ENCODE peak calls at places on chromosomes 1 and 21, in four cellular contexts. G is heart left ventricle, N is Peyer's patch, E is GM12878. K is an unnamed sample.

GRCh38 chr1:214547747-214548146 is 3.7 kb downstream of the PTPN14 start:
- DNase-seq in G (no peak), N (no peak), E (no peak), K (no peak)

GRCh38 chr1:107432108-107432507 is 291.3 kb downstream of the NTNG1 start:
- DNase-seq in G (no peak), N (no peak), E (peak; percentile 38), K (no peak)

GRCh38 chr1:46159516-46159915 is 15.4 kb upstream of the TSPAN1 start:
- DNase-seq in G (no peak), N (peak; percentile 5), E (no peak), K (no peak)

GRCh38 chr21:27329255-27329851 is 362.5 kb upstream of the ADAMTS5 start:
- DNase-seq in G (no peak), N (peak; percentile 46), E (no peak), K (no peak)

GRCh38 chr1:23546897-23547596 is 12.3 kb downstream of the ID3 start:
- DNase-seq in G (no peak), N (no peak), E (no peak), K (no peak)

GRCh38 chr21:33949516-33950424 is 34.2 kb upstream of the ATP5PO start:
- DNase-seq in G (no peak), N (no peak), E (peak; percentile 76), K (no peak)

GRCh38 chr1:112964347-112964746 is 8.4 kb upstream of the SLC16A1 start:
- DNase-seq in G (no peak), N (no peak), E (no peak), K (no peak)

GRCh38 chr1:220189750-220190347 is 82.4 kb downstream of the RAB3GAP2 start:
- DNase-seq in G (no peak), N (no peak), E (no peak), K (no peak)

GRCh38 chr1:117162806-117163205 is 41.3 kb upstream of the TRIM45 start:
- DNase-seq in G (no peak), N (no peak), E (no peak), K (no peak)

GRCh38 chr1:7519181-7519860 is 251.8 kb upstream of the VAMP3 start:
- DNase-seq in G (no peak), N (no peak), E (no peak), K (no peak)

GRCh38 chr21:39020751-39021474 is 162.3 kb downstream of the PSMG1 start:
- DNase-seq in G (no peak), N (peak; percentile 70), E (no peak), K (peak; percentile 39)

GRCh38 chr1:147078606-147079399 is 93.5 kb downstream of the PRKAB2 start:
- DNase-seq in G (no peak), N (no peak), E (no peak), K (no peak)

GRCh38 chr1:173255214-173255813 is 48.2 kb upstream of the TNFSF4 start:
- DNase-seq in G (no peak), N (no peak), E (peak; percentile 16), K (no peak)

GRCh38 chr1:85200367-85200869 is 398 bp downstream of the SYDE2 start:
- DNase-seq in G (peak; percentile 36), N (peak; percentile 68), E (no peak), K (peak; percentile 46)

GRCh38 chr1:115879977-115880376 is 39.1 kb upstream of the NHLH2 start:
- DNase-seq in G (no peak), N (no peak), E (no peak), K (no peak)

GRCh38 chr1:202287196-202287595 is 54.5 kb downstream of the UBE2T start:
- DNase-seq in G (no peak), N (no peak), E (no peak), K (no peak)

GRCh38 chr1:91651671-91652071 is 151.0 kb downstream of the CDC7 start:
- DNase-seq in G (peak; percentile 70), N (no peak), E (no peak), K (peak; percentile 29)

GRCh38 chr1:208069317-208069716 is 158.4 kb upstream of the CD34 start:
- DNase-seq in G (no peak), N (no peak), E (no peak), K (no peak)

GRCh38 chr1:87449348-87449963 is 120.8 kb downstream of the LMO4 start:
- DNase-seq in G (peak; percentile 77), N (peak; percentile 68), E (peak; percentile 98), K (peak; percentile 70)

GRCh38 chr1:164557270-164557669 is 1.7 kb upstream of the PBX1 start:
- DNase-seq in G (no peak), N (no peak), E (no peak), K (no peak)

GRCh38 chr1:166902279-166902678 is 26.2 kb upstream of the TADA1 start:
- DNase-seq in G (no peak), N (no peak), E (no peak), K (no peak)

GRCh38 chr1:185193756-185194155 is 36.8 kb downstream of the SWT1 start:
- DNase-seq in G (no peak), N (no peak), E (no peak), K (no peak)

GRCh38 chr21:28818663-28819278 is 173.9 kb downstream of the LTN1 start:
- DNase-seq in G (no peak), N (no peak), E (no peak), K (no peak)

GRCh38 chr1:156391145-156391677 is 22.2 kb downstream of the RHBG start:
- DNase-seq in G (no peak), N (no peak), E (no peak), K (no peak)

GRCh38 chr1:62796151-62796680 is 12.3 kb downstream of the ATG4C start:
- DNase-seq in G (no peak), N (no peak), E (no peak), K (no peak)

GRCh38 chr1:156163712-156164464 is 10.5 kb downstream of the SEMA4A start:
- DNase-seq in G (no peak), N (no peak), E (no peak), K (no peak)

GRCh38 chr21:20330652-20331051 is 667.6 kb upstream of the NCAM2 start:
- DNase-seq in G (no peak), N (no peak), E (no peak), K (no peak)

GRCh38 chr1:106773206-106773605 is 283.3 kb upstream of the PRMT6 start:
- DNase-seq in G (no peak), N (no peak), E (no peak), K (no peak)

GRCh38 chr1:114820392-114820791 is 34.3 kb upstream of the SYCP1 start:
- DNase-seq in G (no peak), N (no peak), E (no peak), K (no peak)

GRCh38 chr1:230112131-230112701 is 45.2 kb downstream of the GALNT2 start:
- DNase-seq in G (no peak), N (no peak), E (no peak), K (no peak)

DNA sequence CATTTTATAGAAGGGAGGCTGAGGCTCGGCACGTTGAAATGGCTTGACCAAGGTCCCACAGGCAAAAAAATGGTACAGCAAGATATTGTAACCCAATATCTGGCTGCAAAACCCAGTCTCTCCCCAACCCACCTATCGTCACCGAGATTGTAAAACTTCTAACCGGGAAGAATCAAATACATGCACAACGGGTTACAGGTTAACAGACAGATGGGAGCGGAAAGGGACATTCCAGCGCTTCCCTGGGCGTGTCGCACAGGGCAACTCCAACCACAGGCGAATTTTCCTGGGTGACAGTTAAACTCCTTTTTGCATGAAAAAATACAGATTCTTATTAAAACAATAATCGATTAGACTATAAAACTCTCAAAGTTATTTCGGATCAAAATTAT is 31.8 kb upstream of the JUN start:
- DNase-seq in G (no peak), N (peak; percentile 78), E (no peak), K (peak; percentile 77)
- TF ChIP-seq POLR2A in G (no peak), N (no peak), E (no peak), K (no peak)

GRCh38 chr1:235068155-235069121 is 60.2 kb downstream of the TOMM20 start:
- DNase-seq in G (no peak), N (peak; percentile 75), E (no peak), K (no peak)
- TF ChIP-seq POLR2A in G (no peak), N (peak; percentile 27), E (no peak), K (no peak)

GRCh38 chr21:42771503-42771805 is 107.9 kb downstream of the WDR4 start:
- DNase-seq in G (no peak), N (no peak), E (no peak), K (no peak)

GRCh38 chr21:42777064-42777756 is 102.1 kb downstream of the WDR4 start:
- DNase-seq in G (no peak), N (no peak), E (peak; percentile 5), K (no peak)

GRCh38 chr21:42777757-42778344 is 101.5 kb downstream of the WDR4 start:
- DNase-seq in G (no peak), N (peak; percentile 77), E (peak; percentile 8), K (no peak)

GRCh38 chr21:42775891-42776290 is 103.4 kb downstream of the WDR4 start:
- DNase-seq in G (no peak), N (no peak), E (no peak), K (no peak)

DNA sequence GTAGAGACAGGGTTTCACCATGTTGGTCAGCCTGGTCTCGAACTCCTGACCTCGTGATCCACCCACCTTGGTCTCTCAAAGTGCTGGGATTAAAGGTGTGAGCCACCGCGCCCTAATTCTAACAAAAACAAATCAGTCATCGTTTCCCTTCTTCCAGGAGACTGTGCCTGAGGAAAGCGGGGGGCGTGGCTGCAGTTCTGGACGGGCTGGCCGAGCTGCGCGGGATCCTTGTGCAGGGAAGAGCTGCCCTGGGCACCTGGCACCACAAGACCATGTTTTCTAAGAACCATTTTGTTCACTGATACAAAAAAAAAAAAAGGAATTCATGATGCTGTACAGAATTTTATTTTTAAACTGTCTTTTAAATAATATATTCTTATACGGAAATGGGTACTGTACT is 104.2 kb downstream of the WDR4 start:
- DNase-seq in G (no peak), N (no peak), E (no peak), K (no peak)
- TF ChIP-seq POLR2A in G (no peak), N (no peak), E (no peak), K (no peak)

DNA sequence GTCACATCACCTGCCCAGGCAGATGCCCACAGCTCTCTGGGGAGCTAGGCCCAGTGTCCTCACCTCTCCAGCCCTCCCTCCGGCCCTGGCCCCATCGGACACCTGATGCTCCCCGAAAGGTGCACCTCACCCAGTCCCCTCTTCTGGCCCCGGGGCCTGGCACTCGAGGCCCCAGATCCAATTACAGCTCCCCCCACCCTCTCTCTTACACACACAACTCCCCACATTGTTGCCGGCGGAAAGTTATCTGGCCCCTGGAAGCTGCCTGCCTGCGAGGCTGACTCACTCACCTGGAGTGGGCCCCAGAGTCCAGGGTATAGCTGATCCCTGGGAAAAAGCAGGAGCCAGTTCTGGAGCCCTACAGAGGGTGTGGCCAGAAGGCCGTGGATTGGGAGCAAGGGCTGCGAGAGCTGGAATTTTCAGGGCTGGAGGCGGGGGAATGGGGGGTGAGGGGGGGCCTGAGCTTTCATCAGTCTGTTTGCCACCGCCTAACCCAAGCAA is 1.1 kb downstream of the FBXO2 start:
- DNase-seq in G (no peak), N (peak; percentile 74), E (no peak), K (no peak)
- TF ChIP-seq POLR2A in G (no peak), N (no peak), E (no peak), K (no peak)

DNA sequence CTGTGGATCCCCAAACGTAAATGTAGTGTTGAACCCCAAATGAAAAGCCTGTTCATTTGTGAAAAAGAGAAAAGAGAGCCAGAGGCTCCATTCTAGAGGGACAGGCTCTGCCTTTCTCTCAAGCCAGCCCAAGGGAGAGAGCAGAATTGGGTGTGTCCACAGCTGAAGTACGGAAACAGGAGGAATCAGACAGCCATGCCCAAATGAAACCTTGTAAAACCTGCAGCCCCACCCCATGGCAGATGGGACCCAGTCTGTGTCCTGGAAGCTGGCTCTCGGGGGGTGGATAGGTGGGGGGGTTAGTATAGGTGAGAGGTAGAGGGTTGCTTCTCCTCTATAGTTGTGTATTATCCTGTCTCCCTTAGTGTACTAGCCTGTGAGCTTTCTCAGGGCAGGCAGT is 67.3 kb upstream of the SIPA1L2 start:
- DNase-seq in G (no peak), N (no peak), E (no peak), K (peak; percentile 60)
- TF ChIP-seq POLR2A in G (no peak), N (no peak), E (no peak), K (no peak)

K was measured in transverse colon.